ENCODE peak calls at places on chromosomes 7 and 10, in five cellular contexts. One of them, this sample, is unnamed.

GRCh38 chr10:62688971-62689700 is 115.4 kb upstream of the ADO start:
- DNase-seq in body of pancreas: no peak
- DNase-seq in EL: no peak
- DNase-seq in HEK293T: no peak
- DNase-seq in GM23248: no peak
- DNase-seq in this sample: no peak

GRCh38 chr7:138876326-138876725 is 78.3 kb upstream of the ATP6V0A4 start:
- DNase-seq in body of pancreas: no peak
- DNase-seq in EL: peak; percentile 15
- DNase-seq in HEK293T: no peak
- DNase-seq in GM23248: peak; percentile 27
- DNase-seq in this sample: no peak

GRCh38 chr10:98628241-98628640 is 181.5 kb upstream of the HPS1 start:
- DNase-seq in body of pancreas: no peak
- DNase-seq in EL: no peak
- DNase-seq in HEK293T: no peak
- DNase-seq in GM23248: no peak
- DNase-seq in this sample: no peak

GRCh38 chr7:87111877-87112276 is 40.4 kb upstream of the DMTF1 start:
- DNase-seq in body of pancreas: no peak
- DNase-seq in EL: no peak
- DNase-seq in HEK293T: no peak
- DNase-seq in GM23248: no peak
- DNase-seq in this sample: no peak

GRCh38 chr7:33186187-33186586 is 56.8 kb downstream of the BBS9 start:
- DNase-seq in body of pancreas: no peak
- DNase-seq in EL: peak; percentile 45
- DNase-seq in HEK293T: no peak
- DNase-seq in GM23248: peak; percentile 70
- DNase-seq in this sample: no peak

GRCh38 chr10:88157981-88158465 is 294.6 kb downstream of the PTEN start:
- DNase-seq in body of pancreas: no peak
- DNase-seq in EL: peak; percentile 88
- DNase-seq in HEK293T: no peak
- DNase-seq in GM23248: peak; percentile 90
- DNase-seq in this sample: no peak

GRCh38 chr7:28922618-28923331 is 35.4 kb downstream of the TRIL start:
- DNase-seq in body of pancreas: peak; percentile 68
- DNase-seq in EL: peak; percentile 67
- DNase-seq in HEK293T: peak; percentile 58
- DNase-seq in GM23248: peak; percentile 83
- DNase-seq in this sample: no peak

GRCh38 chr7:43307522-43307921 is 195.1 kb downstream of the HECW1 start:
- DNase-seq in body of pancreas: no peak
- DNase-seq in EL: no peak
- DNase-seq in HEK293T: no peak
- DNase-seq in GM23248: no peak
- DNase-seq in this sample: no peak

GRCh38 chr7:36153571-36154097 is 580 bp downstream of the EEPD1 start:
- DNase-seq in body of pancreas: peak; percentile 53
- DNase-seq in EL: peak; percentile 10
- DNase-seq in HEK293T: no peak
- DNase-seq in GM23248: peak; percentile 33
- DNase-seq in this sample: no peak

GRCh38 chr10:91613411-91614253 is 19.2 kb downstream of the PPP1R3C start:
- DNase-seq in body of pancreas: no peak
- DNase-seq in EL: peak; percentile 98
- DNase-seq in HEK293T: no peak
- DNase-seq in GM23248: peak; percentile 97
- DNase-seq in this sample: no peak

GRCh38 chr7:128912281-128912680 is 1.8 kb upstream of the KCP start:
- DNase-seq in body of pancreas: no peak
- DNase-seq in EL: no peak
- DNase-seq in HEK293T: no peak
- DNase-seq in GM23248: no peak
- DNase-seq in this sample: no peak

GRCh38 chr7:2474813-2475677 is 1.2 kb downstream of the GRIFIN start:
- DNase-seq in body of pancreas: peak; percentile 89
- DNase-seq in EL: no peak
- DNase-seq in HEK293T: no peak
- DNase-seq in GM23248: no peak
- DNase-seq in this sample: no peak

GRCh38 chr7:88566174-88566729 is 193.2 kb upstream of the ZNF804B start:
- DNase-seq in body of pancreas: no peak
- DNase-seq in EL: no peak
- DNase-seq in HEK293T: no peak
- DNase-seq in GM23248: no peak
- DNase-seq in this sample: no peak

GRCh38 chr7:102425639-102426267 is 7.6 kb upstream of the ORAI2 start:
- DNase-seq in body of pancreas: no peak
- DNase-seq in EL: no peak
- DNase-seq in HEK293T: no peak
- DNase-seq in GM23248: no peak
- DNase-seq in this sample: no peak

GRCh38 chr7:30348083-30348560 is 63.7 kb downstream of the ZNRF2 start:
- DNase-seq in body of pancreas: no peak
- DNase-seq in EL: peak; percentile 96
- DNase-seq in HEK293T: no peak
- DNase-seq in GM23248: peak; percentile 95
- DNase-seq in this sample: no peak

GRCh38 chr10:114876602-114877300 is 55.2 kb downstream of the FHIP2A start:
- DNase-seq in body of pancreas: peak; percentile 67
- DNase-seq in EL: peak; percentile 73
- DNase-seq in HEK293T: peak; percentile 85
- DNase-seq in GM23248: peak; percentile 82
- DNase-seq in this sample: no peak

GRCh38 chr7:44388089-44388970 is 62.9 kb upstream of the CAMK2B start:
- DNase-seq in body of pancreas: no peak
- DNase-seq in EL: no peak
- DNase-seq in HEK293T: no peak
- DNase-seq in GM23248: no peak
- DNase-seq in this sample: peak; percentile 28

GRCh38 chr7:145539910-145540309 is 576.7 kb upstream of the CNTNAP2 start:
- DNase-seq in body of pancreas: no peak
- DNase-seq in EL: no peak
- DNase-seq in HEK293T: no peak
- DNase-seq in GM23248: no peak
- DNase-seq in this sample: no peak

GRCh38 chr7:20541615-20542349 is 73.7 kb upstream of the ABCB5 start:
- DNase-seq in body of pancreas: no peak
- DNase-seq in EL: no peak
- DNase-seq in HEK293T: no peak
- DNase-seq in GM23248: no peak
- DNase-seq in this sample: no peak

GRCh38 chr10:1372212-1372611 is 316.0 kb downstream of the WDR37 start:
- DNase-seq in body of pancreas: no peak
- DNase-seq in EL: no peak
- DNase-seq in HEK293T: no peak
- DNase-seq in GM23248: no peak
- DNase-seq in this sample: peak; percentile 13

GRCh38 chr10:117374506-117375359 is 507 bp downstream of the PDZD8 start:
- DNase-seq in body of pancreas: peak; percentile 42
- DNase-seq in EL: peak; percentile 64
- DNase-seq in HEK293T: peak; percentile 27
- DNase-seq in GM23248: peak; percentile 80
- DNase-seq in this sample: peak; percentile 89

GRCh38 chr10:24255907-24256306 is 47.0 kb downstream of the KIAA1217 start:
- DNase-seq in body of pancreas: peak; percentile 31
- DNase-seq in EL: no peak
- DNase-seq in HEK293T: no peak
- DNase-seq in GM23248: peak; percentile 6
- DNase-seq in this sample: no peak

GRCh38 chr7:81173766-81174281 is 255.0 kb upstream of the SEMA3C start:
- DNase-seq in body of pancreas: no peak
- DNase-seq in EL: peak; percentile 49
- DNase-seq in HEK293T: no peak
- DNase-seq in GM23248: peak; percentile 51
- DNase-seq in this sample: no peak

GRCh38 chr10:95329296-95329695 is 38.5 kb upstream of the PDLIM1 start:
- DNase-seq in body of pancreas: no peak
- DNase-seq in EL: no peak
- DNase-seq in HEK293T: no peak
- DNase-seq in GM23248: no peak
- DNase-seq in this sample: no peak

GRCh38 chr7:5619419-5620130 is 161.9 kb downstream of the RNF216 start:
- DNase-seq in body of pancreas: no peak
- DNase-seq in EL: no peak
- DNase-seq in HEK293T: no peak
- DNase-seq in GM23248: no peak
- DNase-seq in this sample: no peak

GRCh38 chr10:20846263-20846662 is 50.8 kb downstream of the NEBL start:
- DNase-seq in body of pancreas: no peak
- DNase-seq in EL: no peak
- DNase-seq in HEK293T: no peak
- DNase-seq in GM23248: no peak
- DNase-seq in this sample: no peak

GRCh38 chr10:7417103-7417623 is 6.3 kb upstream of the SFMBT2 start:
- DNase-seq in body of pancreas: no peak
- DNase-seq in EL: peak; percentile 13
- DNase-seq in HEK293T: no peak
- DNase-seq in GM23248: peak; percentile 55
- DNase-seq in this sample: no peak

This sample was measured in vagina.